ENCODE peak calls at places on chromosome 13, in six cellular contexts. V, B, I, Q, Y and M are unnamed samples.

GRCh38 chr13:32001392-32001768 is 30.2 kb upstream of the FRY start:
- DNase-seq in V (peak), B (no peak), Q (no peak), Y (peak), I (no peak), M (peak)

GRCh38 chr13:74687452-74688180 is 553.4 kb upstream of the KLF12 start:
- DNase-seq in B (no peak), Y (no peak), Q (no peak), V (no peak), I (no peak), M (no peak)

GRCh38 chr13:68540244-68540643 is 1310.1 kb upstream of the PCDH9 start:
- DNase-seq in B (no peak), Y (no peak), I (no peak), Q (no peak), V (no peak), M (no peak)

GRCh38 chr13:67267136-67267535 is 37.0 kb upstream of the PCDH9 start:
- DNase-seq in V (no peak), B (no peak), Q (no peak), I (no peak), Y (no peak), M (no peak)

GRCh38 chr13:20157387-20157786 is 3.5 kb downstream of the GJA3 start:
- DNase-seq in Q (no peak), I (no peak), Y (no peak), V (no peak), B (no peak), M (no peak)

GRCh38 chr13:73141292-73141771 is 82.5 kb downstream of the KLF5 start:
- DNase-seq in Y (peak), I (no peak), B (no peak), V (no peak), Q (no peak), M (no peak)

GRCh38 chr13:90447735-90448103 is 899.8 kb upstream of the MIR17HG start:
- DNase-seq in Y (no peak), B (no peak), V (no peak), Q (no peak), I (no peak), M (peak)

GRCh38 chr13:87147076-87147475 is 524.1 kb upstream of the SLITRK5 start:
- DNase-seq in Q (no peak), Y (no peak), V (no peak), I (no peak), B (no peak), M (no peak)

GRCh38 chr13:46621133-46621532 is 68.2 kb downstream of the LRCH1 start:
- DNase-seq in I (no peak), V (no peak), B (no peak), Y (no peak), Q (no peak), M (no peak)

GRCh38 chr13:111232191-111232590 is 88.3 kb upstream of the TEX29 start:
- DNase-seq in I (no peak), Q (no peak), V (no peak), B (no peak), Y (no peak), M (no peak)
- TF ChIP-seq POLR2A in I (no peak), Q (no peak), V (no peak), B (no peak), Y (no peak), M (no peak)

GRCh38 chr13:110712081-110712848 is 1.2 kb upstream of the ING1 start:
- DNase-seq in Y (peak), Q (peak), I (peak), B (peak), V (peak), M (peak)
- TF ChIP-seq POLR2A in Y (peak), Q (peak), I (peak), B (no peak), V (peak), M (peak)

DNA sequence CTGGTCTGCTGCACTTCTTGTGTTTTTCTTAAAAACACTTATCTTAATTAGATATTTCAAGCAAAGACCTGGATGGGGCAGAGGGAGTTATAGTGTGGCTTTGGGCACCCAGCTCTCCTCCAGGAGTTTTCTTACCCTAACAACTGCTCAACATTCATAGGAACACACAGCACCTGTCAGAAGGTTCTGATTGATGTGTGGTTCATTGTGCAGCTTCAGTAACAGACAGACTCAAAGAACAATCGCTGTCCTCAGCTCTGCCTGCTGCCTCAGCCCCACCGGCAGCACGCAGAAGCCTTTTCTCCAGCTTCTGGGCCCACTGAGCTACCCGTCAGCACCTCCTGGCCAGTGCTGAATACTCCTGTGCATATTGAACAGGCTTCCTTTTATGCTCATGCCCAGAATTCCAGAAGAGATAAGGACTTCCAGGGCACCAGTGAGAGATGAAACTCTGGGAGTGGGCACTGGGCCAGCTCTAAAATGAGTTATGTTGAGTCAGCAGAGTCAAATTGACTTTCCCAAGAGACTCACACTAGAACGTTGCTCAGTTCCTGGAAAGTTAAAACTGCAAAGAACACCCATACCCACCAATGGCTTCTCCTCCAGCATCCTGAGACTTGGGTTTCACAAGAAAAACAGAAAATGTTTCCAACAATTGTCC is 119.3 kb downstream of the COL4A1 start:
- DNase-seq in I (no peak), Q (no peak), Y (peak), B (no peak), V (no peak), M (peak)
- TF ChIP-seq POLR2A in I (no peak), Q (no peak), Y (no peak), B (no peak), V (no peak), M (no peak)

GRCh38 chr13:100088648-100089601 is at the start of gene PCCA:
- DNase-seq in V (peak), Q (peak), Y (peak), B (peak), I (peak), M (peak)
- TF ChIP-seq POLR2A in V (peak), Q (peak), Y (no peak), B (no peak), I (peak), M (peak)

DNA sequence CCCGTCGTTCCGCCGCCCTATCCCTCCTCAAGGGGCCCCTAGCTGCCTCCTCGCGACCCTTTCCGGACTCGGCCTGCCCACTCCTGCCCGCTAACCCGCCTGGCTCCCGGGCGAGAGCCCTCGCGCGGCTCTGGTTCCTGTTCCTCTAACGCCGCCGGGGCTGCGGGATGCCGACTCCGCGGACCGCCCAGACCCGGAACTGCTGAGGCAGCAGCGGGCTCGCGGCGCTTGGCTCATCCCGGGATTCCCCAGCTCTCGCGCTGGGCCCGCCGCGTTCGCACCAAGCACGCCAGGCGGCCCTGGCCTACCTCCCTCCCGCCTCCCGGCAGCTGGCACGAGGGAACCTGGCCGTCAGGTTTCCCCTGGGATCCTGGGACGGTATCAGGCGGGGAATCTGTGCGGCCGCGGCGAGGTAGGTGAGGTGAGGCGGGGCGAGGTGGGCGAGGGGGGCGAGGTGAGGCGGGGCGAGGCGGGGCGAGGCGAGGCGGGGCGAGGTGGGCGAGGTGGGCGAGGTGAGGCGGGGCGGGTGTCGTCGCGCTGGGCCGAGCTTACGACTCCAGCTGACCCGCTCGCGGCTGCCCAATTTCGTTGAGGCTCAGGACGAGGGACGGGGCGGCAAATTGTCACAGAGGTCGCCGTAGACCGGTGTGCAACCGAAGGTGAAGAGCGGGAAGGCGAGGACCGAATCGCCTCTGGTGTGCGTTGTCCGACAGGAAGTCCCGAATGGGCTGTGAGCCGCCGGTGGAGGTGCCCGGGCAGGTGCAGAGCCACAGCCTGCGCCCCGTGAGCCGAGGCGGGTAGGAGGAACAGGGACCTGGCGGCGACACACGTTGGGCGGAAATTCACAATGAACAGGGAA is at the start of the genes CCDC122 and LACC1:
- DNase-seq in Q (peak), B (peak), Y (peak), I (peak), V (no peak), M (peak)
- TF ChIP-seq POLR2A in Q (peak), B (peak), Y (peak), I (peak), V (no peak), M (peak)

GRCh38 chr13:33543089-33543459 is 257.5 kb upstream of the STARD13 start:
- DNase-seq in Q (no peak), I (no peak), V (no peak), B (no peak), Y (no peak), M (no peak)
- TF ChIP-seq POLR2A in Q (no peak), I (no peak), V (no peak), B (peak), Y (no peak), M (no peak)

GRCh38 chr13:44576396-44577235 is 486 bp upstream of the TSC22D1 start:
- DNase-seq in B (no peak), I (peak), Q (no peak), Y (peak), V (peak), M (no peak)
- TF ChIP-seq POLR2A in B (no peak), I (no peak), Q (no peak), Y (no peak), V (peak), M (no peak)

GRCh38 chr13:19050901-19051300 is 130.7 kb downstream of the TUBA3C start:
- DNase-seq in V (no peak), I (no peak), Q (no peak), B (no peak), Y (no peak), M (no peak)
- TF ChIP-seq POLR2A in V (no peak), I (no peak), Q (no peak), B (no peak), Y (no peak), M (no peak)

DNA sequence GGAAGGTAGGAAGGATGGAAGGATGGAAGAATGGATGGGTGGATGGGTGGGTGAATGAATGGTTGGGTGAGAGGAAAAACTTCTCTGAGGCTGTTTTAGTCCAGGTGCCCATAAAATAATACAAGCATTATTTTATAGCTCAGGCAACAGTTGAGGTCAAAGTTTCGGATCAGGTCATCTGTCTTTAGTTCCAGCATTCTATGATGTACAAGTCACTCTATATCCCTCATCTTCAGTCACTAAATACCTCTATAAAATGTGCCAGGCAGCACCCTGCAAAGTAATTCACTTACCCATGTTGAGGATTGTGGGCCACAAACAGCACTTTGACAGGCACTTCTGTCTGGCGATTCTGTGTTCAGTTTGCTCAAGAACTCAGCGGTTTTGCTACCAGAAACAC is 66.0 kb downstream of the EPSTI1 start:
- DNase-seq in Q (no peak), I (no peak), B (no peak), Y (no peak), V (no peak), M (no peak)
- TF ChIP-seq POLR2A in Q (no peak), I (no peak), B (no peak), Y (no peak), V (no peak), M (no peak)

DNA sequence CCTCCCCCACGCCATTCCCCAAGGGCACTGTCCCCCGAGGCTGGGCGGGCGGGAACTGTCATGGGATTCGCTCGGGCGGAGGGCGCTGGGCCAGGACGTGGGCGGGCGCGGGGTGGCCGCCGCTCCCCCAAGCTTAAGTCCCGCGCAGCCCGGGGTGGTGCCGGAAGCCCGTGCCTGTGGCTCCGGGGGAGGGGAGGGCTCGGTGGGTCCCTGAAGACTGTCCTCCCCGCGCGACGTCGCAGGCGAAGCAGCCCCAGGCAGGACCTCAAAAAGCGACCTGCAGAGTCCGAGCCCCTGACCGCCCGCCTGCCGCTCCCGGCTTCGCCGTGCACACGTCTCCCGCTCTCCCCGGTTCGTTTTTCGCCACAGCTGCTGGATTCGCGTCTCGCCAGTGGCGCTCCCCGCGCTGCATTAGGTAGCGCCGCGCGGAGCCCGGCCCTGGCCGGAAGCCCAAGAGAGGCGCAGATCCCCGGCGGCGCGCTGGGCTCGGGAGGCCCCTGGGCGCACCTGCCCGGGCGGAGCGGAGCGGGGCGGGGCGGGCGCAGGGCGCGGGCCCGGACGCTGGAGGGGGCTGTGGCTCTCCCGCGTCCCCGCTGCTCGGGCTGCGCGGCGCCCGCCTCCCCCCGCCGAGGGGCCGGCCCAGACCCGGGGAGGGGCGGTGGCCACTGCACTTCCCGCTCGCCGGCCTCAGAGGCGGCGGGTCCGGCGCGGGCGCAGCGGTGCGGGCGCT is at the start of gene FARP1:
- DNase-seq in Y (peak), B (peak), Q (peak), V (peak), I (peak), M (peak)
- TF ChIP-seq POLR2A in Y (peak), B (no peak), Q (peak), V (no peak), I (peak), M (peak)